ENCODE peak calls at places on chromosomes 6 and 20, in four cellular contexts. X is psoas muscle, V is HCT116, U is prostate gland. N is an unnamed sample.

GRCh38 chr20:38811769-38812168 is 6.3 kb downstream of the PPP1R16B start:
- DNase-seq in X (no peak), V (no peak), U (no peak), N (no peak)

GRCh38 chr6:80210618-80211017 is 104.1 kb downstream of the BCKDHB start:
- DNase-seq in X (no peak), V (no peak), U (no peak), N (no peak)

GRCh38 chr6:88910922-88911778 is 52.3 kb downstream of the RNGTT start:
- DNase-seq in X (no peak), V (no peak), U (no peak), N (no peak)

GRCh38 chr6:6596929-6597328 is 8.4 kb downstream of the LY86 start:
- DNase-seq in X (no peak), V (no peak), U (no peak), N (no peak)

GRCh38 chr6:32940656-32941411 is at the start of gene HLA-DMB:
- DNase-seq in X (no peak), V (peak; percentile 75), U (peak; percentile 73), N (peak; percentile 61)

GRCh38 chr6:139708342-139709199 is 334.1 kb upstream of the CITED2 start:
- DNase-seq in X (no peak), V (no peak), U (no peak), N (peak; percentile 24)

GRCh38 chr20:25149986-25150385 is 45.5 kb upstream of the ENTPD6 start:
- DNase-seq in X (no peak), V (no peak), U (no peak), N (no peak)

GRCh38 chr6:118469468-118469867 is 78.6 kb upstream of the PLN start:
- DNase-seq in X (no peak), V (no peak), U (no peak), N (no peak)

GRCh38 chr6:1231941-1232340 is 80.0 kb upstream of the FOXQ1 start:
- DNase-seq in X (no peak), V (no peak), U (no peak), N (no peak)

GRCh38 chr6:167116109-167116837 is 6.6 kb upstream of the CCR6 start:
- DNase-seq in X (no peak), V (no peak), U (no peak), N (no peak)

GRCh38 chr20:39025883-39026282 is 63.7 kb downstream of the DHX35 start:
- DNase-seq in X (no peak), V (no peak), U (no peak), N (no peak)

GRCh38 chr6:99458319-99458718 is 33.2 kb upstream of the PNISR start:
- DNase-seq in X (no peak), V (peak; percentile 45), U (no peak), N (no peak)

GRCh38 chr6:7642784-7643183 is 52.8 kb downstream of the SNRNP48 start:
- DNase-seq in X (no peak), V (no peak), U (no peak), N (peak; percentile 29)

GRCh38 chr20:54163402-54163801 is 10.4 kb downstream of the CYP24A1 start:
- DNase-seq in X (no peak), V (no peak), U (no peak), N (no peak)

GRCh38 chr6:33014841-33015634 is 5.6 kb upstream of the HLA-DOA start:
- DNase-seq in X (no peak), V (peak; percentile 78), U (peak; percentile 62), N (peak; percentile 68)

GRCh38 chr6:81623106-81623834 is 129.2 kb downstream of the TENT5A start:
- DNase-seq in X (no peak), V (no peak), U (no peak), N (no peak)

GRCh38 chr6:6612308-6612707 is 23.8 kb downstream of the LY86 start:
- DNase-seq in X (no peak), V (no peak), U (no peak), N (no peak)

GRCh38 chr20:18632196-18632789 is 44.4 kb downstream of the DTD1 start:
- DNase-seq in X (peak; percentile 76), V (peak; percentile 34), U (peak; percentile 39), N (peak; percentile 64)

GRCh38 chr6:27294409-27294808 is 17.7 kb downstream of the POM121L2 start:
- DNase-seq in X (no peak), V (no peak), U (no peak), N (no peak)

GRCh38 chr6:18997375-18997826 is 610.3 kb downstream of the RNF144B start:
- DNase-seq in X (no peak), V (peak; percentile 52), U (peak; percentile 15), N (no peak)

GRCh38 chr6:142764306-142764705 is 180.7 kb downstream of the HIVEP2 start:
- DNase-seq in X (no peak), V (no peak), U (no peak), N (no peak)

GRCh38 chr6:92759195-92759594 is 660.2 kb downstream of the EPHA7 start:
- DNase-seq in X (no peak), V (no peak), U (no peak), N (no peak)

GRCh38 chr6:30740993-30741784 is 1.3 kb downstream of the FLOT1 start:
- DNase-seq in X (no peak), V (no peak), U (no peak), N (no peak)

GRCh38 chr6:40022867-40023266 is 88.6 kb upstream of the MOCS1 start:
- DNase-seq in X (no peak), V (no peak), U (no peak), N (no peak)

GRCh38 chr6:129859524-129859923 is 1.6 kb downstream of the TMEM244 start:
- DNase-seq in X (no peak), V (no peak), U (no peak), N (no peak)

GRCh38 chr20:58959652-58960051 is 21.4 kb upstream of the NELFCD start:
- DNase-seq in X (no peak), V (no peak), U (no peak), N (no peak)

GRCh38 chr20:44495802-44496481 is 20.3 kb downstream of the TTPAL start:
- DNase-seq in X (no peak), V (peak; percentile 77), U (no peak), N (no peak)

GRCh38 chr6:35477028-35477427 is 8.8 kb downstream of the RPL10A start:
- DNase-seq in X (peak; percentile 38), V (no peak), U (no peak), N (no peak)

GRCh38 chr20:47821481-47822100 is 36.3 kb upstream of the SULF2 start:
- DNase-seq in X (no peak), V (peak; percentile 23), U (no peak), N (no peak)

GRCh38 chr6:146700078-146700686 is 101.4 kb downstream of the ADGB start:
- DNase-seq in X (no peak), V (peak; percentile 64), U (peak; percentile 82), N (peak; percentile 86)

GRCh38 chr6:26329763-26330511 is 35.1 kb upstream of the BTN3A2 start:
- DNase-seq in X (no peak), V (no peak), U (no peak), N (peak; percentile 55)

GRCh38 chr6:54234539-54234938 is 73.7 kb upstream of the TINAG start:
- DNase-seq in X (no peak), V (no peak), U (no peak), N (no peak)

GRCh38 chr6:73655341-73655917 is 1.6 kb upstream of the SLC17A5 start:
- DNase-seq in X (no peak), V (no peak), U (no peak), N (no peak)

GRCh38 chr6:56959094-56959493 is 4.2 kb downstream of the BEND6 start:
- DNase-seq in X (no peak), V (no peak), U (no peak), N (no peak)

GRCh38 chr6:134703206-134703605 is 246.7 kb downstream of the ALDH8A1 start:
- DNase-seq in X (no peak), V (no peak), U (no peak), N (no peak)

GRCh38 chr6:134701301-134701700 is 248.6 kb downstream of the ALDH8A1 start:
- DNase-seq in X (no peak), V (no peak), U (no peak), N (no peak)

GRCh38 chr6:134702279-134702678 is 247.6 kb downstream of the ALDH8A1 start:
- DNase-seq in X (no peak), V (no peak), U (no peak), N (no peak)

GRCh38 chr6:134698228-134698627 is 251.7 kb downstream of the ALDH8A1 start:
- DNase-seq in X (no peak), V (no peak), U (no peak), N (no peak)
- H3K4me1 ChIP-seq in X (peaks cover 9% of the 10 kb centered on the region), V (no peaks in the 10 kb centered on the region), U (no peaks in the 10 kb centered on the region), N (no peaks in the 10 kb centered on the region)

GRCh38 chr6:157514659-157515496 is 133.9 kb downstream of the ZDHHC14 start:
- DNase-seq in X (peak; percentile 78), V (no peak), U (no peak), N (no peak)

GRCh38 chr6:157512081-157512682 is 131.2 kb downstream of the ZDHHC14 start:
- DNase-seq in X (no peak), V (no peak), U (no peak), N (no peak)

GRCh38 chr6:157513004-157513603 is 132.1 kb downstream of the ZDHHC14 start:
- DNase-seq in X (no peak), V (no peak), U (no peak), N (no peak)

GRCh38 chr6:157516319-157517026 is 135.5 kb downstream of the ZDHHC14 start:
- DNase-seq in X (no peak), V (no peak), U (no peak), N (no peak)

GRCh38 chr6:157513619-157514485 is 132.9 kb downstream of the ZDHHC14 start:
- DNase-seq in X (no peak), V (no peak), U (no peak), N (no peak)
- H3K4me1 ChIP-seq in X (peaks cover 19% of the 10 kb centered on the region), V (peaks cover 9% of the 10 kb centered on the region), U (no peaks in the 10 kb centered on the region), N (no peaks in the 10 kb centered on the region)

GRCh38 chr6:44074383-44075136 is 52.7 kb downstream of the MRPL14 start:
- DNase-seq in X (peak; percentile 86), V (no peak), U (peak; percentile 52), N (peak; percentile 69)
- H3K4me1 ChIP-seq in X (peaks cover 26% of the 10 kb centered on the region), V (peaks cover 16% of the 10 kb centered on the region), U (peaks cover 11% of the 10 kb centered on the region), N (peaks cover 23% of the 10 kb centered on the region)

GRCh38 chr20:31570735-31571617 is 34.1 kb upstream of the ID1 start:
- DNase-seq in X (no peak), V (no peak), U (no peak), N (no peak)
- H3K4me1 ChIP-seq in X (peaks cover 34% of the 10 kb centered on the region), V (peaks cover 82% of the 10 kb centered on the region), U (peaks cover 6% of the 10 kb centered on the region), N (peaks cover 5% of the 10 kb centered on the region)